ENCODE peak calls at places on chromosome 5, in ten cellular contexts. C, E, R, I, S, M, T, U, Y and H are unnamed samples. For H3K27me3, the result is how much of the 10 kb centered on the place peaks cover.

GRCh38 chr5:89498699-89499098 is 615.7 kb upstream of the MEF2C start:
- DNase-seq in C (no peak), E (no peak), R (no peak), I (peak), S (no peak), M (no peak), T (no peak), U (no peak), Y (no peak), H (no peak)

GRCh38 chr5:154273963-154274827 is 83.7 kb downstream of the GALNT10 start:
- DNase-seq in C (no peak), E (no peak), R (no peak), I (no peak), S (no peak), M (no peak), T (no peak), U (no peak), Y (no peak), H (no peak)

GRCh38 chr5:146218163-146218562 is 14.8 kb downstream of the RBM27 start:
- DNase-seq in C (no peak), E (no peak), R (no peak), I (no peak), S (no peak), M (no peak), T (no peak), U (no peak), Y (no peak), H (no peak)

GRCh38 chr5:155263381-155263780 is 249.8 kb downstream of the KIF4B start:
- DNase-seq in C (no peak), E (no peak), R (no peak), I (no peak), S (no peak), M (no peak), T (no peak), U (no peak), Y (no peak), H (no peak)

GRCh38 chr5:67693956-67694564 is 497.5 kb upstream of the CD180 start:
- DNase-seq in C (peak), E (no peak), R (no peak), I (peak), S (peak), M (no peak), T (no peak), U (no peak), Y (peak), H (no peak)

GRCh38 chr5:52800394-52801213 is 12.9 kb downstream of the ITGA1 start:
- DNase-seq in C (peak), E (peak), R (peak), I (peak), S (peak), M (peak), T (peak), U (peak), Y (peak), H (peak)

GRCh38 chr5:164054461-164054860 is 549.0 kb downstream of the MAT2B start:
- DNase-seq in C (no peak), E (no peak), R (no peak), I (no peak), S (no peak), M (no peak), T (no peak), U (no peak), Y (no peak), H (no peak)

GRCh38 chr5:178330791-178331404 is 98.3 kb upstream of the PHYKPL start:
- DNase-seq in C (no peak), E (no peak), R (peak), I (no peak), S (no peak), M (no peak), T (no peak), U (no peak), Y (peak), H (no peak)

GRCh38 chr5:60821488-60822284 is 22.4 kb downstream of the ELOVL7 start:
- DNase-seq in C (no peak), E (no peak), R (no peak), I (no peak), S (no peak), M (no peak), T (no peak), U (no peak), Y (no peak), H (no peak)

GRCh38 chr5:135386096-135386495 is 12.9 kb downstream of the MACROH2A1 start:
- DNase-seq in C (peak), E (no peak), R (no peak), I (no peak), S (no peak), M (no peak), T (no peak), U (no peak), Y (no peak), H (no peak)

GRCh38 chr5:135387629-135387960 is 11.4 kb downstream of the MACROH2A1 start:
- DNase-seq in C (peak), E (no peak), R (no peak), I (no peak), S (no peak), M (no peak), T (no peak), U (no peak), Y (no peak), H (no peak)

GRCh38 chr5:135385576-135385975 is 13.5 kb downstream of the MACROH2A1 start:
- DNase-seq in C (no peak), E (no peak), R (no peak), I (no peak), S (no peak), M (no peak), T (no peak), U (no peak), Y (no peak), H (no peak)

GRCh38 chr5:135388860-135389435 is 10.1 kb downstream of the MACROH2A1 start:
- DNase-seq in C (no peak), E (no peak), R (no peak), I (no peak), S (no peak), M (no peak), T (no peak), U (no peak), Y (no peak), H (no peak)

GRCh38 chr5:135386886-135387628 is 12.0 kb downstream of the MACROH2A1 start:
- DNase-seq in C (peak), E (no peak), R (no peak), I (no peak), S (no peak), M (no peak), T (no peak), U (no peak), Y (peak), H (no peak)
- H3K4me3 ChIP-seq in C (no peak), E (no peak), R (no peak), I (no peak), S (no peak), M (no peak), T (no peak), U (no peak), Y (no peak), H (no peak)

DNA sequence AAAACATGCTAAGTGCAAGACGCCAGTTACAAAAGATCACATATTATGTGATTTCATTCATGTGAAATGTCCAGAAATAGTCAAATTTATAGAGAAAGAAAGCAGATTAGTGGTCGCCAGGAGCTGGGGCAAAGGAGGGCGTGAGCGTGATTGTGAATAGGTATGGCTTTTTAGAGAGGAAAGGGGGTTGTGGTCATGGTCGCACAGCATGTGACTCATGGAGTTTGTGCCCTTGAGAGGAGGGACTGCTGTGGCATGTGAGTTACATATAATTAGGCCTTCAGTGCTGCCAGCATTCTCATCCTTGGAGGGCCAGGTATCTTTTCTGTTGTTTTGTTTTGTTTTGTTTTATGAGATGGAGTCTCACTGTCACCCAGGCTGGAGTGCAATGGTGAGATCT is 21.2 kb upstream of the MARCHF6 start:
- DNase-seq in C (no peak), E (peak), R (no peak), I (no peak), S (no peak), M (no peak), T (no peak), U (no peak), Y (no peak), H (no peak)
- H3K27me3 ChIP-seq in C (half or more), E (half or more), R (under half), I (under half), S (under half), M (under half), T (under half), U (under half), Y (under half), H (half or more)

DNA sequence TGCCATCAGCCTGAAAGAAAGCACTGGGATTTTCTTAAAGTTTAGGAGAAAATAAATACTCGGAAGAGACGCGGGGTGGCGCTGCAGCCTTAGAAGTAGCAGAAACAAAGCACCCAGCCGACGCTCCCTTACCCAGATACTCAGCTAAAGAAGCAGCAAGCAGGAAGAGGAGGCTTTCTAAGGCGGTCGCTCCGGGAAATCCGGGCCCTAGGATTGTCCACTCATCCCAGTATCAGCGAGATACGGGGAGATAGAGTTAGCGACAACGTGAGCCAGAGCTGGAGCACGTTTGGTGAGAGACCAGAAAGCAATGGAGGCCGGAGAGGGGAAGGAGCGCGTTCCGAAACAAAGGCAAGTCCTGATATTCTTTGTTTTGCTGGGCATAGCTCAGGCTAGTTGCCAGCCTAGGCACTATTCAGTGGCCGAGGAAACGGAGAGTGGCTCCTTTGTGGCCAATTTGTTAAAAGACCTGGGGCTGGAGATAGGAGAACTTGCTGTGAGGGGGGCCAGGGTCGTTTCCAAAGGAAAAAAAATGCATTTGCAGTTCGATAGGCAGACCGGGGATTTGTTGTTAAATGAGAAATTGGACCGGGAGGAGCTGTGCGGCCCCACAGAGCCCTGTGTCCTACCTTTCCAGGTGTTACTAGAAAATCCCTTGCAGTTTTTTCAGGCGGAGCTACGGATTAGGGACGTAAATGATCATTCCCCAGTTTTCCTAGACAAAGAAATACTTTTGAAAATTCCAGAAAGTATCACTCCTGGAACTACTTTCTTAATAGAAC is at the start of gene PCDHB2:
- DNase-seq in C (peak), E (peak), R (peak), I (no peak), S (no peak), M (no peak), T (no peak), U (no peak), Y (peak), H (peak)
- H3K4me3 ChIP-seq in C (peak), E (peak), R (peak), I (peak), S (no peak), M (no peak), T (no peak), U (no peak), Y (no peak), H (peak)

DNA sequence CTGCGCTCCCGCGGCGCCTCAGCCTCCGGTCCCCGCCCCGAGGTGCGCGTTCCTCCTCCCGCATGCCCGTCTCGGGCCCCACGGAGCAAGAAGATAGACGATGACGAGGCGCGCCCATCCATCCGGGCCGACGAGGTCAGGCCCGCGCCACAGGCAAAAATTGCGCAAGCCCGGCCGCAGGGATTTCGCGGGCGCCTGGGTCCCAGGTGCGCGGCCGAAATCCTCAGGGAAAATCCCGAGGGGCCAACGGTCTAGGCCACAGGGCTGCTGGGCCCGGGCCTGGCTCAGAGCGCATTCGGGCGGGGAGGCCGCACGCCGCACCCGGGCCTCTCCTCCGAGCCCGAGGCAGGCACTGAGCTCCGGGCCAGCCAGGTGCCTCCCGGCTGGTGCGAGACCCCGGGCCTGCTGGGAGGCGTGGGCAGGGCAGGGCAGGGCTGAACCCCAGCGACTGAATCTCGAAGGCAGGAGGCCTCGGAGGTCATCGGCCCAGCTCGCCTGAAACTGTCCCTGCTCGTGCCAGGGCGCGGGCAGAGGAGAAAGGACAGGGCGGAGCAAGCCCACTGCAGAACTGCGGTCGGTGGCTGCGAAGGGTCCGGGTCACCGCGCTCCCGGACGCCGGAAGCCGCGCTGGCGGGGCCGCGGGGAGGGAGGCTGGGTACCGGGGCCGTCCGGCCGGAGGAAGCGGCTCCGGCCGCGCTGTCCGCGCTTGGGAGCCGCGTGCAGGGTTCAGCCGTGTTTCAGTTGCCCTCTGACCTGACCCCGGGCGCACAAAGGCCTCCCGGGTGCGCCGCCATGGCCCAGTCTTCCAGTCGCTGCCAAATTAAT is 66.8 kb downstream of the FOXD1 start:
- DNase-seq in C (no peak), E (peak), R (peak), I (no peak), S (no peak), M (peak), T (no peak), U (no peak), Y (no peak), H (peak)
- H3K27me3 ChIP-seq in C (under half), E (under half), R (under half), I (half or more), S (under half), M (half or more), T (under half), U (under half), Y (under half), H (under half)

DNA sequence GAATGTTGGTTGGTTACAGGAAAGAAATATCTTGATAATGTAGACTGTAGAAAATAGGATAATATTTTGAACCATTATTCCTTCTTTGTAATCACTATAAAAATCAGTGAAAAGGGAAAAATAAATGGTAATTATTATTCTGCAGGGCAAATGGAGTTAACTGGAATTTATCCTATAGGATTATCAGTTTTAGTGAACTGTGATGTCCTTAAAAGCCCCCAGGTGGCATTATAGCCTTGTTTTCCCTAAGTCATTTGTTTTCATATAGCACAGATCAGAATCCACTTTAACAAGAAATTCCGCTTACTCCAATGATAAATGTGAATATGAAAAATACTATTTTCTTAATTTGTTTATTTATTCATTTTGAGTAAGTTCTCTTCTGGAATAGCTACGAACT is 26.2 kb upstream of the WDR41 start:
- DNase-seq in C (peak), E (no peak), R (peak), I (no peak), S (no peak), M (no peak), T (no peak), U (no peak), Y (no peak), H (peak)
- H3K4me3 ChIP-seq in C (no peak), E (no peak), R (no peak), I (no peak), S (no peak), M (no peak), T (no peak), U (no peak), Y (no peak), H (no peak)

DNA sequence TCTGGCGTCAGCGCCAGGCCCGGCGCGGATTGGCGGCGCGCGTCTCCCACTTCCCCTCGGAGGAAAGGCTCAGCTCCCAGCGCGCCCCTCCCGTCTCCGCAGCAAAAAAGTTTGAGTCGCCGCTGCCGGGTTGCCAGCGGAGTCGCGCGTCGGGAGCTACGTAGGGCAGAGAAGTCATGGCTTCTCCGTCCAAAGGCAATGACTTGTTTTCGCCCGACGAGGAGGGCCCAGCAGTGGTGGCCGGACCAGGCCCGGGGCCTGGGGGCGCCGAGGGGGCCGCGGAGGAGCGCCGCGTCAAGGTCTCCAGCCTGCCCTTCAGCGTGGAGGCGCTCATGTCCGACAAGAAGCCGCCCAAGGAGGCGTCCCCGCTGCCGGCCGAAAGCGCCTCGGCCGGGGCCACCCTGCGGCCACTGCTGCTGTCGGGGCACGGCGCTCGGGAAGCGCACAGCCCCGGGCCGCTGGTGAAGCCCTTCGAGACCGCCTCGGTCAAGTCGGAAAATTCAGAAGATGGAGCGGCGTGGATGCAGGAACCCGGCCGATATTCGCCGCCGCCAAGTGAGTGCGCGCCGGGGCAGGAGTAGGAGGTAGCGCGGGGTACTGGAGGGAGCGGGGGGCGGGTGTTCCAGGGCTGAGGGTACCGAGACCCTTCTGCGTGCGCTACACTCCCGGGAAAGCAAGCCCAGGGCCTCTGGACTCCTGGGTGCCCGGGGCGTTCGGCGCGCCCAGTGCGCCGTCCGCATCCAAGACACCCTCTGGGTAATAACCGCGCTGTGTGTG is at the start of gene MSX2:
- DNase-seq in C (peak), E (peak), R (peak), I (peak), S (peak), M (peak), T (peak), U (no peak), Y (peak), H (peak)
- H3K27me3 ChIP-seq in C (under half), E (half or more), R (under half), I (half or more), S (under half), M (under half), T (under half), U (under half), Y (under half), H (half or more)

GRCh38 chr5:10567181-10567591 is 3.3 kb downstream of the ANKRD33B start:
- DNase-seq in C (no peak), E (peak), R (no peak), I (no peak), S (no peak), M (no peak), T (no peak), U (no peak), Y (no peak), H (no peak)
- H3K4me3 ChIP-seq in C (no peak), E (peak), R (no peak), I (no peak), S (peak), M (no peak), T (no peak), U (no peak), Y (no peak), H (no peak)

DNA sequence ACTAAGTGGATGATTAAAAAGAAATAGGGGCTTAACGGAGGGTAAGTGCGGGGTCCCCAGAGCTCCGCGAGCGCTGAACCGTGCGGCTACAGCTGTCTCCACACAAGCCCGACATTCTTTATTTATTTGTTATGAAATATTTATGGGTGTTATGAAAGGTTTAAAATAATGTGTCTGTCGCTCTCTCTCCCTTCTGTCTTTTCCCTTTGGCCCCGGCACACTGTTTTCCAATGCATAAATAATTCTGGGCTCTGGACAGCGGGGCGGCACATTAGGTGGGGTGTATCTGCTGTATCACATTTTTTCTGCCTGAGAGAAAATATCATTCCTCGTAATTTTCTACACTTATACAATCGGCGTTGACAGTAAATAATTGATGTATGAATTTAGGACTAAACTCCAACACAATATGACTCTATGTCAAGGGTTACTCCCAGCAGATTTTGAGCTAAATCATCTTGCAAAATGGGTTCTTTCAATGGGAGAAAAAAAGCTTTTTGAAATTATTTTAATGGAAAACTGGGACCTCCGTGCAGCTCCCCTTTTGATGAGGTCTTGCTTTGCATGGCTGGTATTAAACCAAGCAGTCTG is 370.4 kb upstream of the IRX4 start:
- DNase-seq in C (no peak), E (no peak), R (no peak), I (no peak), S (no peak), M (no peak), T (no peak), U (no peak), Y (no peak), H (no peak)
- H3K27me3 ChIP-seq in C (under half), E (under half), R (under half), I (under half), S (under half), M (under half), T (under half), U (under half), Y (under half), H (under half)

GRCh38 chr5:139658928-139659667 is 10.9 kb downstream of the CXXC5 start:
- DNase-seq in C (peak), E (peak), R (peak), I (no peak), S (peak), M (no peak), T (no peak), U (no peak), Y (peak), H (peak)

GRCh38 chr5:139659673-139660072 is 11.5 kb downstream of the CXXC5 start:
- DNase-seq in C (no peak), E (peak), R (peak), I (no peak), S (no peak), M (no peak), T (no peak), U (no peak), Y (peak), H (peak)

GRCh38 chr5:139660916-139661814 is 13.0 kb downstream of the CXXC5 start:
- DNase-seq in C (peak), E (no peak), R (no peak), I (peak), S (peak), M (no peak), T (no peak), U (peak), Y (peak), H (peak)

GRCh38 chr5:139658501-139658927 is 10.4 kb downstream of the CXXC5 start:
- DNase-seq in C (peak), E (no peak), R (no peak), I (no peak), S (no peak), M (no peak), T (no peak), U (no peak), Y (peak), H (peak)

GRCh38 chr5:139660105-139660915 is 12.2 kb downstream of the CXXC5 start:
- DNase-seq in C (no peak), E (no peak), R (no peak), I (peak), S (peak), M (no peak), T (peak), U (no peak), Y (peak), H (no peak)
- H3K4me3 ChIP-seq in C (no peak), E (no peak), R (no peak), I (no peak), S (no peak), M (no peak), T (peak), U (no peak), Y (no peak), H (no peak)

GRCh38 chr5:124445220-124445619 is 301.2 kb downstream of the ZNF608 start:
- DNase-seq in C (no peak), E (no peak), R (no peak), I (no peak), S (no peak), M (no peak), T (no peak), U (no peak), Y (no peak), H (no peak)
- H3K27me3 ChIP-seq in C (under half), E (under half), R (under half), I (under half), S (under half), M (under half), T (under half), U (under half), Y (under half), H (under half)